ENCODE peak calls at places on chromosomes 6 and 20, in seven cellular contexts. B, F, E, R, T, Y and U are unnamed samples.

GRCh38 chr6:163398796-163399195 is 15.7 kb upstream of the QKI start:
- DNase-seq in B (no peak), F (no peak), E (peak), R (no peak), T (no peak), Y (no peak), U (no peak)

GRCh38 chr6:134943567-134944111 is 6.3 kb downstream of the ALDH8A1 start:
- DNase-seq in B (no peak), F (no peak), E (no peak), R (no peak), T (no peak), Y (no peak), U (no peak)

GRCh38 chr6:40910260-40910893 is 128.6 kb downstream of the UNC5CL start:
- DNase-seq in B (no peak), F (no peak), E (no peak), R (no peak), T (no peak), Y (no peak), U (no peak)

GRCh38 chr20:20551409-20551808 is 161.0 kb downstream of the RALGAPA2 start:
- DNase-seq in B (no peak), F (no peak), E (no peak), R (no peak), T (no peak), Y (no peak), U (no peak)

GRCh38 chr6:100078509-100078908 is 84.5 kb upstream of the MCHR2 start:
- DNase-seq in B (peak), F (peak), E (no peak), R (peak), T (peak), Y (no peak), U (no peak)

GRCh38 chr6:26275663-26276062 is 89.3 kb upstream of the BTN3A2 start:
- DNase-seq in B (no peak), F (no peak), E (no peak), R (no peak), T (no peak), Y (no peak), U (no peak)

GRCh38 chr20:24764825-24765224 is 184.2 kb upstream of the CST7 start:
- DNase-seq in B (no peak), F (no peak), E (peak), R (no peak), T (no peak), Y (no peak), U (peak)

GRCh38 chr6:97085772-97086171 is 161.2 kb downstream of the KLHL32 start:
- DNase-seq in B (no peak), F (no peak), E (no peak), R (no peak), T (no peak), Y (no peak), U (no peak)

GRCh38 chr6:29769336-29769735 is 46.1 kb downstream of the HLA-F start:
- DNase-seq in B (no peak), F (peak), E (no peak), R (no peak), T (peak), Y (no peak), U (peak)

GRCh38 chr20:48102821-48103635 is 317.7 kb upstream of the SULF2 start:
- DNase-seq in B (no peak), F (no peak), E (no peak), R (peak), T (no peak), Y (no peak), U (no peak)

GRCh38 chr6:74404366-74404765 is 708.4 kb downstream of the CD109 start:
- DNase-seq in B (no peak), F (no peak), E (no peak), R (peak), T (no peak), Y (no peak), U (no peak)

GRCh38 chr6:157953580-157954091 is 28.0 kb upstream of the SYNJ2 start:
- DNase-seq in B (no peak), F (no peak), E (no peak), R (no peak), T (no peak), Y (peak), U (no peak)

GRCh38 chr6:92888316-92888715 is 531.0 kb downstream of the EPHA7 start:
- DNase-seq in B (no peak), F (no peak), E (no peak), R (no peak), T (no peak), Y (no peak), U (no peak)

GRCh38 chr20:49123982-49124381 is 64.2 kb downstream of the STAU1 start:
- DNase-seq in B (no peak), F (no peak), E (no peak), R (no peak), T (no peak), Y (no peak), U (no peak)

GRCh38 chr6:56226946-56227879 is 20.2 kb downstream of the COL21A1 start:
- DNase-seq in B (no peak), F (no peak), E (no peak), R (peak), T (no peak), Y (no peak), U (no peak)

GRCh38 chr20:53789913-53790675 is 196.5 kb upstream of the ZNF217 start:
- DNase-seq in B (no peak), F (no peak), E (no peak), R (no peak), T (no peak), Y (no peak), U (no peak)

GRCh38 chr6:127319686-127320085 is 23.7 kb downstream of the ECHDC1 start:
- DNase-seq in B (no peak), F (no peak), E (no peak), R (no peak), T (no peak), Y (no peak), U (no peak)

DNA sequence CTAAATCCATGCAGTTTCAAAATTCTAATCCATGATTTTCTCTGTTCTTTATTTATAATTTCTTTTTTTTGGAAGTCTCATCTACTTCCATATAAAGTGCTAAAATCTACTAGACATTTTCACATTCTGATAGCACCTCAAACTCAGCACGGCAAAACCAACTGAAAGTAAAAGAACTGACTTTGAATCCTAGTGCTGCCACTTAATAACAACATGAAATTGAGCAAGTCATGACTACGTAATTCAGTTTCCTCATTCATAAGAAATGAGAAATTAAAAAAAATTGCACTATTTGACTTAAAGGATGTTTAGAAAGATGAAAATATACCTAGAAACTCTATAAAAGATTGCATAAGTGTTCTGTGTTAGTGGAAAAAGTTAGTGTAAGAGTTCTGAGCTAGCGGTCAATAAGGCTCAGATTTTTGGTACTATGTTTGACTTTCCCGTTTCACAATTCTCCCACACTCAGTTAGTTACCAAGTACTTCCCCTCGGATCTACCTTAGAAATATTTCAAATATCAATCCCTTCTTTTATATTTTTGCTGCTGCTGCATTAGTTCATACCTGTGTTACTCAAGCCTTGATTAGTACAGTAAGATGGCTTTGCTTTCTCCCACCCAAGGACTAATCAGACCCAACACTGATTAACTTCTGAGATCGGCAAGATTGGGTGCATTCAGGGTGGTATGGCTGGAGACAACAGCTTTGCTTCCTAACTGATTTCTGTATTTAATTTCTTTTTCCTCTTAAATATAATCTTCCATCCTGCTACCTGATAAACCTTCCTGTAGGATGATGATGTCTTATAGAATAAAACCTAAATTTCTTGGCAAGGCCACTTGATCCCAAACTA is 25.9 kb downstream of the ECHDC1 start:
- DNase-seq in B (no peak), F (no peak), E (no peak), R (no peak), T (no peak), Y (no peak), U (no peak)
- TF ChIP-seq CTCF in B (no peak), F (no peak), E (no peak), R (no peak), T (no peak), Y (no peak), U (no peak)

DNA sequence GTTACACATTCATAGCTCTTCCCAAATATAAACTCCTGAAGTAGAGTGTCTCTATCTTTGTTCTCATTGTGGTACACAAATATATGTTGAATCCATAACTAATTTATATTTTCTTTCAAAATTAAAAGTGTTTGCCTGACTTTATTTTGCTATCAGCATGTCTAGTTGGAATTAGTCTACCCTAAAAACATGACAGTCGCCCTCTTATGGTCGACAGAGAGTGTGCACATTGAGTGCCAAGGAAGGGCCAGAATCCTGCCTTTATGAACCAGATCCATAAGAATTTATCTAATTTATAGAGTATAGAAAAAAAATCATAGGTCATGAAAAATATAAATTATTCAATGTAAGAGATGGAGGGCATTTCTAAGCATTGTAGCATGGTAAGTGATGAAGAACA is 12.3 kb upstream of the DEFB112 start:
- DNase-seq in B (no peak), F (peak), E (no peak), R (no peak), T (peak), Y (no peak), U (no peak)
- TF ChIP-seq CTCF in B (peak), F (peak), E (no peak), R (no peak), T (peak), Y (peak), U (peak)

DNA sequence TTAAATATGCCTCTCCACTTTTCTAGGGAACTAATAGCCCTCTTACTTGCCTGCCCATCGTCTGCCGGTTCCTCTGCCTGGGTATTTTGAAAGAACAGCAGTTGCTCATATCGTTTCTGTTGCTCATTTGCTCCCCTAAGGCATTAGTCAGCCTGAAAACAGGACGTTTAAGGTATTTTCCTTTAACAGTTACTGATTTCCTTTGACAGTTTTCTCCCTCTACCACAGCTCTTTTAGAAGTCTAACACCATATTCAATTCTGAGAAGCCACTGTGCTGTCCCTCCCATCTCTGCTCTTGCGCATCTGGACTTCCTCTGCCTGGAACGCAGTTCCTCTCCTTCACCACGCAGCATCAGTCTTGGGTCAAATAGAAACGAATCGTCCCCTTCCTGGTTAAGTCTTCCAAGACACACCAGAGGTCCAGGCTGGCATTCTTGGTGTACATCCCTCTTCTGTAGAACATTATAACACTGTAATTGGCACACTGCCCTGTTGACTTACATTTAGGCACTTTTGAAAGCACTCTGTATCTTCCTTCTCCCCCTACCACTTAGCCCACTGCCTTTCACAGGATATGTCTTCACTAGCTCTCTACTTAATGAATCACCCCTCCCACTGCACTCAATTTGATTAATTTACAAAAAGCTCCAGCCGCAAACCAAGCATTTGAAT is 141.0 kb upstream of the CARMIL1 start:
- DNase-seq in B (peak), F (no peak), E (peak), R (peak), T (no peak), Y (no peak), U (no peak)
- TF ChIP-seq CTCF in B (peak), F (no peak), E (no peak), R (peak), T (no peak), Y (no peak), U (peak)

GRCh38 chr20:50281831-50282591 is 91.4 kb downstream of the CEBPB start:
- DNase-seq in B (peak), F (no peak), E (no peak), R (no peak), T (peak), Y (no peak), U (no peak)
- TF ChIP-seq CTCF in B (peak), F (peak), E (no peak), R (peak), T (no peak), Y (peak), U (peak)

GRCh38 chr6:15968519-15968918 is 160.4 kb upstream of the MYLIP start:
- DNase-seq in B (no peak), F (no peak), E (no peak), R (no peak), T (no peak), Y (no peak), U (peak)

GRCh38 chr6:15970517-15970916 is 158.4 kb upstream of the MYLIP start:
- DNase-seq in B (no peak), F (no peak), E (no peak), R (no peak), T (no peak), Y (no peak), U (no peak)

GRCh38 chr6:15966000-15966399 is 162.9 kb upstream of the MYLIP start:
- DNase-seq in B (no peak), F (no peak), E (no peak), R (no peak), T (no peak), Y (no peak), U (peak)

GRCh38 chr6:15974817-15975216 is 154.1 kb upstream of the MYLIP start:
- DNase-seq in B (no peak), F (no peak), E (no peak), R (no peak), T (no peak), Y (no peak), U (no peak)

DNA sequence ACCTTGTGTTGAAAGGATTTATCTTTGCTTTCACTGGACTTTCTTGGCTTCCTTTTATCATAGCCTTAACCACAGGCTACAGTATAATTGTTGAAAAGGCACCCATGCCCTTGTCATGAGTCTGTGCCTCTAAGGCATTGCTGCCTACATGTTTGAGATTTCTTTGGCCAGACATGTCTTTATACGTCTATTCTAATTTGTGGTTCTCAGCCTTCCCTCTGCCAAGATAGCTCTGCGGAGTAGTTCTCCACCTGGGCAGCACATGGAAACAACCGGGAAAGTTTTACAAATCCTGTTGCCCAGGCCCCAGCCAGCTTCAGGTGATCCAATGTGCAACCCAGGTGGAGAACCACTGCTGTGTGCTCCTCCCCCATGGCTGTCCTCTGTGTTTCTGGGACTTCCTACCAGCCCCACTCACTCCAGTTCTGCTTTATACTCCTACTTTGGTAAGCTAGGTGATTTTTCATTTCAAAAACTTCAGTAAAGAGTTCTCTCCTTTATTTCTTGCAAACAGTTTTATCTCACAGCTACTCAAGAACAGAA is 159.6 kb upstream of the MYLIP start:
- DNase-seq in B (no peak), F (no peak), E (no peak), R (peak), T (no peak), Y (no peak), U (peak)
- TF ChIP-seq CTCF in B (no peak), F (no peak), E (no peak), R (no peak), T (no peak), Y (no peak), U (no peak)

GRCh38 chr6:15444881-15445280 is 199.0 kb downstream of the JARID2 start:
- DNase-seq in B (peak), F (peak), E (no peak), R (no peak), T (no peak), Y (no peak), U (no peak)
- TF ChIP-seq CTCF in B (peak), F (peak), E (no peak), R (no peak), T (no peak), Y (peak), U (no peak)

GRCh38 chr20:23063573-23063972 is 14.1 kb upstream of the THBD start:
- DNase-seq in B (no peak), F (no peak), E (no peak), R (no peak), T (no peak), Y (no peak), U (no peak)

GRCh38 chr20:23060629-23061028 is 11.2 kb upstream of the THBD start:
- DNase-seq in B (no peak), F (no peak), E (no peak), R (no peak), T (no peak), Y (no peak), U (no peak)

GRCh38 chr20:23062632-23063031 is 13.2 kb upstream of the THBD start:
- DNase-seq in B (no peak), F (no peak), E (no peak), R (no peak), T (no peak), Y (no peak), U (no peak)

GRCh38 chr20:23061262-23061661 is 11.8 kb upstream of the THBD start:
- DNase-seq in B (no peak), F (no peak), E (no peak), R (no peak), T (no peak), Y (no peak), U (no peak)

GRCh38 chr20:23061713-23062561 is 12.5 kb upstream of the THBD start:
- DNase-seq in B (peak), F (no peak), E (peak), R (peak), T (no peak), Y (no peak), U (no peak)
- TF ChIP-seq CTCF in B (peak), F (no peak), E (peak), R (peak), T (peak), Y (peak), U (peak)

GRCh38 chr6:114712129-114712662 is 369.4 kb upstream of the HS3ST5 start:
- DNase-seq in B (no peak), F (no peak), E (no peak), R (no peak), T (no peak), Y (no peak), U (no peak)

GRCh38 chr6:114707081-114707480 is 364.3 kb upstream of the HS3ST5 start:
- DNase-seq in B (no peak), F (no peak), E (no peak), R (no peak), T (no peak), Y (no peak), U (no peak)
- TF ChIP-seq CTCF in B (no peak), F (no peak), E (no peak), R (no peak), T (no peak), Y (no peak), U (no peak)